ENCODE peak calls at places on chromosomes 3 and 15, in four cellular contexts. One of them, this sample, is unnamed.

GRCh38 chr15:28936481-28936881 is 50.7 kb downstream of the APBA2 start:
- DNase-seq in gastrocnemius medialis: no peak
- DNase-seq in mucosa of descending colon: no peak
- DNase-seq in neuronal stem cell: no peak
- DNase-seq in this sample: no peak

GRCh38 chr3:97910931-97911351 is 61.3 kb downstream of the RIOX2 start:
- DNase-seq in mucosa of descending colon: no peak
- DNase-seq in neuronal stem cell: no peak
- DNase-seq in gastrocnemius medialis: no peak
- DNase-seq in this sample: no peak

GRCh38 chr3:72328755-72329154 is 519.5 kb downstream of the SHQ1 start:
- DNase-seq in mucosa of descending colon: no peak
- DNase-seq in neuronal stem cell: no peak
- DNase-seq in gastrocnemius medialis: no peak
- DNase-seq in this sample: no peak

GRCh38 chr3:141525813-141526212 is 39.0 kb downstream of the RASA2 start:
- DNase-seq in gastrocnemius medialis: no peak
- DNase-seq in mucosa of descending colon: no peak
- DNase-seq in neuronal stem cell: no peak
- DNase-seq in this sample: no peak

GRCh38 chr15:98842192-98842972 is 165.2 kb downstream of the PGPEP1L start:
- DNase-seq in neuronal stem cell: no peak
- DNase-seq in gastrocnemius medialis: no peak
- DNase-seq in mucosa of descending colon: no peak
- DNase-seq in this sample: no peak

GRCh38 chr3:99418709-99419108 is 219.7 kb upstream of the COL8A1 start:
- DNase-seq in neuronal stem cell: no peak
- DNase-seq in gastrocnemius medialis: no peak
- DNase-seq in mucosa of descending colon: no peak
- DNase-seq in this sample: no peak

GRCh38 chr3:141646760-141647561 is 91.1 kb upstream of the RNF7 start:
- DNase-seq in neuronal stem cell: peak; percentile 21
- DNase-seq in mucosa of descending colon: no peak
- DNase-seq in gastrocnemius medialis: no peak
- DNase-seq in this sample: peak; percentile 40

GRCh38 chr15:70057931-70058641 is 39.6 kb downstream of the TLE3 start:
- DNase-seq in mucosa of descending colon: peak; percentile 15
- DNase-seq in gastrocnemius medialis: no peak
- DNase-seq in neuronal stem cell: no peak
- DNase-seq in this sample: no peak

GRCh38 chr3:147380996-147381376 is 25.4 kb downstream of the ZIC4 start:
- DNase-seq in mucosa of descending colon: no peak
- DNase-seq in neuronal stem cell: no peak
- DNase-seq in gastrocnemius medialis: no peak
- DNase-seq in this sample: no peak

GRCh38 chr3:194382196-194382891 is 12.8 kb upstream of the LRRC15 start:
- DNase-seq in gastrocnemius medialis: no peak
- DNase-seq in neuronal stem cell: no peak
- DNase-seq in mucosa of descending colon: no peak
- DNase-seq in this sample: no peak

GRCh38 chr3:24502690-24503089 is 8.0 kb upstream of the THRB start:
- DNase-seq in mucosa of descending colon: no peak
- DNase-seq in neuronal stem cell: no peak
- DNase-seq in gastrocnemius medialis: no peak
- DNase-seq in this sample: no peak

GRCh38 chr3:185421577-185422232 is 58.8 kb downstream of the MAP3K13 start:
- DNase-seq in mucosa of descending colon: no peak
- DNase-seq in gastrocnemius medialis: no peak
- DNase-seq in neuronal stem cell: no peak
- DNase-seq in this sample: no peak

GRCh38 chr3:65548848-65549625 is 489.7 kb downstream of the MAGI1 start:
- DNase-seq in mucosa of descending colon: peak; percentile 50
- DNase-seq in neuronal stem cell: peak; percentile 44
- DNase-seq in gastrocnemius medialis: no peak
- DNase-seq in this sample: no peak

GRCh38 chr3:187889601-187890404 is 144.5 kb upstream of the BCL6 start:
- DNase-seq in gastrocnemius medialis: peak; percentile 66
- DNase-seq in neuronal stem cell: no peak
- DNase-seq in mucosa of descending colon: no peak
- DNase-seq in this sample: peak; percentile 51

GRCh38 chr3:32973982-32974381 is 22.5 kb downstream of the CCR4 start:
- DNase-seq in mucosa of descending colon: no peak
- DNase-seq in gastrocnemius medialis: no peak
- DNase-seq in neuronal stem cell: no peak
- DNase-seq in this sample: no peak

GRCh38 chr3:32146669-32147315 is 40.4 kb downstream of the GPD1L start:
- DNase-seq in gastrocnemius medialis: no peak
- DNase-seq in mucosa of descending colon: no peak
- DNase-seq in neuronal stem cell: no peak
- DNase-seq in this sample: no peak

GRCh38 chr3:84974347-84974746 is 15.6 kb downstream of the CADM2 start:
- DNase-seq in gastrocnemius medialis: no peak
- DNase-seq in mucosa of descending colon: no peak
- DNase-seq in neuronal stem cell: no peak
- DNase-seq in this sample: no peak

GRCh38 chr15:68380456-68380855 is 51.5 kb downstream of the ITGA11 start:
- DNase-seq in mucosa of descending colon: no peak
- DNase-seq in neuronal stem cell: no peak
- DNase-seq in gastrocnemius medialis: no peak
- DNase-seq in this sample: no peak

GRCh38 chr3:159650751-159651150 is 337.9 kb upstream of the IL12A start:
- DNase-seq in neuronal stem cell: no peak
- DNase-seq in mucosa of descending colon: no peak
- DNase-seq in gastrocnemius medialis: no peak
- DNase-seq in this sample: no peak

GRCh38 chr15:62749036-62749435 is 293.5 kb upstream of the TPM1 start:
- DNase-seq in mucosa of descending colon: no peak
- DNase-seq in neuronal stem cell: no peak
- DNase-seq in gastrocnemius medialis: no peak
- DNase-seq in this sample: no peak

GRCh38 chr3:126715432-126715831 is 11.4 kb downstream of the CHCHD6 start:
- DNase-seq in gastrocnemius medialis: no peak
- DNase-seq in mucosa of descending colon: no peak
- DNase-seq in neuronal stem cell: no peak
- DNase-seq in this sample: no peak

GRCh38 chr15:80568298-80568697 is 126.8 kb upstream of the ABHD17C start:
- DNase-seq in gastrocnemius medialis: no peak
- DNase-seq in neuronal stem cell: no peak
- DNase-seq in mucosa of descending colon: no peak
- DNase-seq in this sample: no peak

GRCh38 chr15:45855907-45856579 is 221.2 kb downstream of the SQOR start:
- DNase-seq in neuronal stem cell: no peak
- DNase-seq in mucosa of descending colon: no peak
- DNase-seq in gastrocnemius medialis: no peak
- DNase-seq in this sample: no peak

GRCh38 chr15:65583701-65584100 is 27.2 kb downstream of the INTS14 start:
- DNase-seq in gastrocnemius medialis: no peak
- DNase-seq in neuronal stem cell: peak; percentile 5
- DNase-seq in mucosa of descending colon: no peak
- DNase-seq in this sample: no peak

GRCh38 chr3:99505200-99505599 is 133.2 kb upstream of the COL8A1 start:
- DNase-seq in gastrocnemius medialis: no peak
- DNase-seq in neuronal stem cell: no peak
- DNase-seq in mucosa of descending colon: no peak
- DNase-seq in this sample: no peak

GRCh38 chr15:88207565-88207964 is 49.0 kb downstream of the NTRK3 start:
- DNase-seq in neuronal stem cell: no peak
- DNase-seq in gastrocnemius medialis: no peak
- DNase-seq in mucosa of descending colon: no peak
- DNase-seq in this sample: no peak

GRCh38 chr3:126267169-126267975 is 87.0 kb upstream of the ALDH1L1 start:
- DNase-seq in neuronal stem cell: peak; percentile 93
- DNase-seq in gastrocnemius medialis: peak; percentile 83
- DNase-seq in mucosa of descending colon: peak; percentile 51
- DNase-seq in this sample: peak; percentile 92

GRCh38 chr15:48395532-48396011 is 64.3 kb downstream of the DUT start:
- DNase-seq in gastrocnemius medialis: peak; percentile 84
- DNase-seq in neuronal stem cell: no peak
- DNase-seq in mucosa of descending colon: no peak
- DNase-seq in this sample: no peak

GRCh38 chr15:59993950-59994401 is 10.1 kb upstream of the FOXB1 start:
- DNase-seq in gastrocnemius medialis: no peak
- DNase-seq in mucosa of descending colon: no peak
- DNase-seq in neuronal stem cell: peak; percentile 46
- DNase-seq in this sample: no peak

GRCh38 chr3:119211193-119211592 is 29.5 kb downstream of the B4GALT4 start:
- DNase-seq in neuronal stem cell: no peak
- DNase-seq in mucosa of descending colon: no peak
- DNase-seq in gastrocnemius medialis: no peak
- DNase-seq in this sample: peak; percentile 81

GRCh38 chr3:42731476-42732195 is 29.0 kb upstream of the HHATL start:
- DNase-seq in gastrocnemius medialis: no peak
- DNase-seq in mucosa of descending colon: no peak
- DNase-seq in neuronal stem cell: no peak
- DNase-seq in this sample: no peak

GRCh38 chr3:42730294-42730693 is 27.7 kb upstream of the HHATL start:
- DNase-seq in neuronal stem cell: no peak
- DNase-seq in mucosa of descending colon: no peak
- DNase-seq in gastrocnemius medialis: peak; percentile 60
- DNase-seq in this sample: no peak

GRCh38 chr3:42729404-42730145 is 27.0 kb upstream of the HHATL start:
- DNase-seq in mucosa of descending colon: no peak
- DNase-seq in neuronal stem cell: no peak
- DNase-seq in gastrocnemius medialis: peak; percentile 57
- DNase-seq in this sample: no peak

GRCh38 chr3:42732196-42732828 is 29.7 kb upstream of the HHATL start:
- DNase-seq in gastrocnemius medialis: no peak
- DNase-seq in mucosa of descending colon: no peak
- DNase-seq in neuronal stem cell: no peak
- DNase-seq in this sample: no peak

GRCh38 chr3:42730706-42731420 is 28.3 kb upstream of the HHATL start:
- DNase-seq in neuronal stem cell: no peak
- DNase-seq in gastrocnemius medialis: no peak
- DNase-seq in mucosa of descending colon: no peak
- DNase-seq in this sample: no peak
- H3K4me1 ChIP-seq in neuronal stem cell: peaks cover 7% of the 10 kb centered on the region
- H3K4me1 ChIP-seq in gastrocnemius medialis: peaks cover 30% of the 10 kb centered on the region
- H3K4me1 ChIP-seq in mucosa of descending colon: no peaks in the 10 kb centered on the region
- H3K4me1 ChIP-seq in this sample: no peaks in the 10 kb centered on the region

DNA sequence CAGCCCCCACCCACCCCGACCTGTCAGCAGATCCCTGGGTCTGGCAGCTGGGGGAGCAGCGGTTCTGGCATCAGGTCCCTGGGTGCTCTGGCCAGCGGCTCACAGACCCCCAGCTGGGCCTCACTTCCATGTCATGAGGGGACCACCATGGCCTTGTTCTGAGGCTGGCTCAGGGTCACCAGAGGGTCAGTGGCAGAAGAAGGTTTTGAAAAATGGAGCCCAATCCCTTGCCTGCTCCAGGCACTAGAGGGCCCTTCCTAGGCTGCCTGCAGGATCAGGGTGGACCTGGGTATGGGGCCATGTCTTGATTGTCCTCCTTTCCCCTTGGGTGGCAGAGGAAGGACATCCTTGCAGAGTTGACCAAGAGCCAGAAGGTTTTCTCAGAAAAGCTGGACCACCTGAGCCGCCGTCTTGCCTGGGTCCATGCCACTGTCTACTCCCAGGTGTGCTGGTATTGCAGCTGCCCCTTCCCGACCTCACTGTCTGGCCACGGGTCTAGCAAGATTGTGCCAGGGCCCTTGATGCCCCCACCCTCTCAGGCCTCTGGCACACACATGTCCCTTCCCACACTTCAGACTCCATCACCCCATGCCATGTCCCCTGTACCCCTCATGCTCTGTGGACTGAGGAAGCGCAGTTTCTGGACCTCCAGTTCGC is 12.9 kb downstream of the AMIGO3 start:
- DNase-seq in neuronal stem cell: no peak
- DNase-seq in mucosa of descending colon: no peak
- DNase-seq in gastrocnemius medialis: no peak
- DNase-seq in this sample: no peak
- H3K36me3 ChIP-seq in neuronal stem cell: peaks cover 16% of the 10 kb centered on the region
- H3K36me3 ChIP-seq in mucosa of descending colon: peaks cover 5% of the 10 kb centered on the region
- H3K36me3 ChIP-seq in gastrocnemius medialis: no peaks in the 10 kb centered on the region
- H3K36me3 ChIP-seq in this sample: no peaks in the 10 kb centered on the region

GRCh38 chr3:112560330-112560729 is 1.4 kb downstream of the ATG3 start:
- DNase-seq in mucosa of descending colon: no peak
- DNase-seq in gastrocnemius medialis: no peak
- DNase-seq in neuronal stem cell: no peak
- DNase-seq in this sample: no peak
- H3K4me3 ChIP-seq in mucosa of descending colon: no peak overlapping the region
- H3K4me3 ChIP-seq in gastrocnemius medialis: peak overlapping the region; percentile 92
- H3K4me3 ChIP-seq in neuronal stem cell: no peak overlapping the region
- H3K4me3 ChIP-seq in this sample: peak overlapping the region; percentile 92

DNA sequence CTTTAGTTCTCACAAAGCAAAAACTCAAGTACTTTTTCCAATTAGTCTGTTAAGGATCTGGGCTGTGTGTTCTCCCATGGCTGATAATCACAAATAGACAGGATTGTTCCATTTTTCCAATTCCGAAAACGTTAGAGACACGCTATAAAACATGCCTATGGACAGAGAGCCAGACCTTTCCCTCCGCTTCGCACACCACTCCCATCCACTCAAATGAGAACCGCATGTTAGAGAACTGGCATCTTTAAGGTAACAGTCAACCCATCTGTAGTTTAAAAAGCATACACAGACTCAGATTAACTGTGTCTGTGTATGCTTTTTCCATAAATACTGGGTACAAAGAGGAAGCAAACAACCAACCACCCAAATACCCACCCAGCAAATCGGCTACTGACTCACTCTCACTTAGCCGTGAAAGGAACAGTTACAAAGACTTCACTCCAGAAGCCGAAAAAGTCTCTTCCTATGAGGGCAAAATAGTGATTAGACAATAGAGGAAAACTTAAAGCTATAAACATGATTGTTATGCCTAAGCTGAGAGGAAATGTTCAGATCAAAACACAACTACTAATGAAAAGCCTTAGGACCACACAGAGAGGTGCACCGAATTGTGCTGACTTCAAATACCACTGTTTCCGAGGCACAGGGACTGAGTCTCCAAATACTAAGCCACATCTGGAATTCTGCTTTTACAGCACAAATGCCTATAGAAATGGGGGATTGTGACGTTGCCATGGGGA is 36.1 kb downstream of the IL17RD start:
- DNase-seq in mucosa of descending colon: no peak
- DNase-seq in gastrocnemius medialis: no peak
- DNase-seq in neuronal stem cell: no peak
- DNase-seq in this sample: no peak
- H3K4me1 ChIP-seq in mucosa of descending colon: no peaks in the 10 kb centered on the region
- H3K4me1 ChIP-seq in gastrocnemius medialis: no peaks in the 10 kb centered on the region
- H3K4me1 ChIP-seq in neuronal stem cell: peaks cover 42% of the 10 kb centered on the region
- H3K4me1 ChIP-seq in this sample: no peaks in the 10 kb centered on the region